ENCODE peak calls at places on chromosomes 11 and 22, in ten cellular contexts. B is upper lobe of left lung; J is heart right ventricle; R is kidney; H is K562; N is prostate gland; Y is body of pancreas; D is CD8-positive, alpha-beta T cell; T is fibroblast of lung; C is A549. O is an unnamed sample.

GRCh38 chr11:74278721-74279148 is 32.7 kb downstream of the P4HA3 start:
- DNase-seq in B (no peak), J (peak; percentile 27), R (no peak), H (no peak), N (no peak), Y (peak; percentile 31), D (no peak), T (peak; percentile 99), C (peak; percentile 68), O (no peak)

GRCh38 chr11:63595296-63595695 is 18.9 kb downstream of the PLAAT3 start:
- DNase-seq in B (no peak), J (no peak), R (no peak), H (no peak), N (no peak), Y (no peak), D (no peak), T (no peak), C (no peak), O (no peak)

GRCh38 chr11:70281114-70281729 is 10.7 kb downstream of the PPFIA1 start:
- DNase-seq in B (no peak), J (peak; percentile 57), R (peak; percentile 53), H (no peak), N (no peak), Y (peak; percentile 18), D (no peak), T (peak; percentile 71), C (no peak), O (no peak)

GRCh38 chr22:28710112-28710888 is 30.7 kb upstream of the TTC28 start:
- DNase-seq in B (no peak), J (no peak), R (no peak), H (no peak), N (no peak), Y (no peak), D (no peak), T (peak; percentile 93), C (no peak), O (no peak)

GRCh38 chr11:34208266-34209135 is 103.1 kb downstream of the NAT10 start:
- DNase-seq in B (no peak), J (no peak), R (no peak), H (peak; percentile 67), N (no peak), Y (no peak), D (no peak), T (no peak), C (peak; percentile 44), O (no peak)

GRCh38 chr11:108037636-108038035 is 28.9 kb downstream of the CUL5 start:
- DNase-seq in B (no peak), J (no peak), R (no peak), H (no peak), N (no peak), Y (no peak), D (no peak), T (peak; percentile 56), C (no peak), O (no peak)

GRCh38 chr11:96102664-96103068 is 178.8 kb upstream of the MTMR2 start:
- DNase-seq in B (no peak), J (no peak), R (no peak), H (no peak), N (no peak), Y (no peak), D (no peak), T (peak; percentile 72), C (no peak), O (no peak)

GRCh38 chr22:30902496-30903357 is 65.8 kb downstream of the MORC2 start:
- DNase-seq in B (no peak), J (no peak), R (no peak), H (no peak), N (no peak), Y (no peak), D (no peak), T (no peak), C (no peak), O (no peak)

GRCh38 chr11:40161855-40162410 is 1297.5 kb downstream of the LRRC4C start:
- DNase-seq in B (no peak), J (peak; percentile 6), R (no peak), H (no peak), N (no peak), Y (no peak), D (no peak), T (no peak), C (no peak), O (no peak)

GRCh38 chr11:1654388-1655167 is 25.0 kb downstream of the KRTAP5-5 start:
- DNase-seq in B (peak; percentile 47), J (no peak), R (peak; percentile 70), H (no peak), N (no peak), Y (no peak), D (no peak), T (no peak), C (no peak), O (no peak)

GRCh38 chr11:34788642-34789041 is 127.5 kb downstream of the APIP start:
- DNase-seq in B (no peak), J (no peak), R (no peak), H (no peak), N (no peak), Y (no peak), D (no peak), T (no peak), C (no peak), O (no peak)

GRCh38 chr11:58968251-58968711 is 29.0 kb downstream of the GLYATL1 start:
- DNase-seq in B (peak; percentile 66), J (no peak), R (peak; percentile 51), H (no peak), N (peak; percentile 36), Y (peak; percentile 12), D (no peak), T (no peak), C (no peak), O (peak; percentile 70)

GRCh38 chr11:96213500-96213899 is 129.5 kb downstream of the MAML2 start:
- DNase-seq in B (no peak), J (peak; percentile 50), R (no peak), H (peak; percentile 47), N (no peak), Y (no peak), D (no peak), T (peak; percentile 59), C (no peak), O (no peak)

GRCh38 chr11:129698212-129698611 is 117.4 kb upstream of the TMEM45B start:
- DNase-seq in B (no peak), J (no peak), R (no peak), H (no peak), N (no peak), Y (no peak), D (no peak), T (no peak), C (no peak), O (no peak)

GRCh38 chr22:28369849-28370248 is 309.8 kb downstream of the TTC28 start:
- DNase-seq in B (no peak), J (no peak), R (no peak), H (peak; percentile 49), N (no peak), Y (no peak), D (no peak), T (no peak), C (no peak), O (no peak)

GRCh38 chr11:117830072-117830471 is 5.5 kb upstream of the FXYD2 start:
- DNase-seq in B (peak; percentile 35), J (peak; percentile 7), R (peak; percentile 70), H (no peak), N (no peak), Y (no peak), D (no peak), T (no peak), C (no peak), O (no peak)

GRCh38 chr22:27201741-27202140 is 544.4 kb downstream of the MIAT start:
- DNase-seq in B (no peak), J (no peak), R (no peak), H (no peak), N (no peak), Y (no peak), D (no peak), T (no peak), C (no peak), O (no peak)

GRCh38 chr22:42560381-42560780 is 6.6 kb downstream of the SERHL2 start:
- DNase-seq in B (no peak), J (no peak), R (no peak), H (no peak), N (no peak), Y (no peak), D (no peak), T (no peak), C (no peak), O (no peak)

GRCh38 chr11:120102862-120103118 is 35.1 kb downstream of the TRIM29 start:
- DNase-seq in B (no peak), J (no peak), R (no peak), H (no peak), N (no peak), Y (no peak), D (no peak), T (no peak), C (no peak), O (peak; percentile 33)
- H3K9me3 ChIP-seq in B (no peaks in the 10 kb centered on the region), J (no peaks in the 10 kb centered on the region), R (no peaks in the 10 kb centered on the region), H (no peaks in the 10 kb centered on the region), N (no peaks in the 10 kb centered on the region), Y (no peaks in the 10 kb centered on the region), D (no peaks in the 10 kb centered on the region), T (no peaks in the 10 kb centered on the region), C (no peaks in the 10 kb centered on the region), O (no peaks in the 10 kb centered on the region)

GRCh38 chr22:22662095-22662494 is 17.7 kb downstream of the GGTLC2 start:
- DNase-seq in B (no peak), J (no peak), R (no peak), H (no peak), N (no peak), Y (no peak), D (no peak), T (no peak), C (no peak), O (no peak)
- H3K4me1 ChIP-seq in B (no peaks in the 10 kb centered on the region), J (no peaks in the 10 kb centered on the region), R (no peaks in the 10 kb centered on the region), H (peaks cover 3% of the 10 kb centered on the region), N (no peaks in the 10 kb centered on the region), Y (no peaks in the 10 kb centered on the region), D (no peaks in the 10 kb centered on the region), T (no peaks in the 10 kb centered on the region), C (no peaks in the 10 kb centered on the region), O (peaks cover 11% of the 10 kb centered on the region)

GRCh38 chr11:23021287-23021863 is 161.1 kb upstream of the CCDC179 start:
- DNase-seq in B (no peak), J (no peak), R (no peak), H (peak; percentile 26), N (no peak), Y (peak; percentile 49), D (no peak), T (peak; percentile 50), C (peak; percentile 8), O (peak; percentile 59)
- TF ChIP-seq CTCF in B (peak; percentile 30), J (peak; percentile 55), R (peak; percentile 47), H (peak; percentile 55), N (peak; percentile 38), Y (peak; percentile 54), D (no peak), T (peak; percentile 82), C (peak; percentile 42), O (peak; percentile 87)

DNA sequence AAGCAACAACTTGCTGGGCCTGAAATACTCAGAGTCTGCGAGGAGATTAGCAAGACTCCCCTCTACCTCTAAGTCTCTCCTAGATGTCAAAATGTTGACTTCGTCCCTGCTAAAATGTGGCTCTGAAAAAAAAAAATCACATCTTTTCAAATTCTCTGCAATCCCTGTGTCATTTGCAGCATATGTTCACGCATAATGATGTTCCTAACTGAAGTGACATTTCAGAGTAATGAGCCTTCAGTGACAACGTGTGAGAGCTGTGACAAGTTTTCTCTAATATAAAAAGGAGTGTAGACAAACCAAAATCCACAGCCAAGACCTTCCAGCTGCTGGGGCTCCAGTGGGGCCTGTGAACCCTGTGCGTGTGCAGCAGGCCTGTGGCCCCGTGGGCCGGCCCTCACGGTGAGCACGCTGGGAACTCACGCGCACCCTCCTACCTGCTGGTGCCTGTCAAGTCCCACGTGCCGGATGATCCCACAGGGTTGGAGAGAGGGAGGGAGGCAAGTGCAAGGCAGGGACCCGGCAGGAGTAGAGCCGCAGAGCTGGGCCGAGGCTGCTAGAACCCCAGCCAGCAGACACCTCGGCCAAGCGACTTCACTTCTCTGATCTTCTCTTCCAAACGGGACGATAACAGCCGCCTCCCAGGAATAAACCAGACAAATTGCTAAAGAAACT is 1232.6 kb downstream of the TBC1D22A start:
- DNase-seq in B (peak; percentile 67), J (no peak), R (no peak), H (no peak), N (no peak), Y (no peak), D (no peak), T (no peak), C (no peak), O (no peak)
- H3K9me3 ChIP-seq in B (no peaks in the 10 kb centered on the region), J (no peaks in the 10 kb centered on the region), R (no peaks in the 10 kb centered on the region), H (no peaks in the 10 kb centered on the region), N (no peaks in the 10 kb centered on the region), Y (no peaks in the 10 kb centered on the region), D (no peaks in the 10 kb centered on the region), T (no peaks in the 10 kb centered on the region), C (no peaks in the 10 kb centered on the region), O (no peaks in the 10 kb centered on the region)

O was measured in neural progenitor cell.